ENCODE peak calls at places on chromosomes 1 and 21, in eight cellular contexts. B is PC-9, H is AG04449, Y is fibroblast of the aortic adventitia, I is Caco-2, F is mammary epithelial cell, V is GM12864, D is choroid plexus epithelial cell. U is an unnamed sample.

GRCh38 chr1:160096491-160097116 is 1.8 kb downstream of the IGSF8 start:
- DNase-seq in V (no peak), D (peak; percentile 36), Y (peak; percentile 49), B (peak; percentile 75), H (no peak), I (peak; percentile 51), F (peak; percentile 78), U (no peak)

GRCh38 chr1:236039736-236040670 is 24.9 kb downstream of the NID1 start:
- DNase-seq in Y (peak; percentile 46), D (peak; percentile 99), V (no peak), H (no peak), I (no peak), F (no peak), B (no peak), U (no peak)

GRCh38 chr1:197448390-197448789 is 180.3 kb downstream of the CRB1 start:
- DNase-seq in V (no peak), B (no peak), F (no peak), I (no peak), H (no peak), Y (no peak), D (no peak), U (no peak)

GRCh38 chr1:112722601-112723510 is 7.7 kb upstream of the PPM1J start:
- DNase-seq in B (no peak), I (peak; percentile 66), V (no peak), Y (no peak), D (peak; percentile 56), H (no peak), F (no peak), U (no peak)

GRCh38 chr1:55609630-55610029 is 394.5 kb upstream of the USP24 start:
- DNase-seq in I (no peak), D (no peak), B (no peak), H (no peak), Y (no peak), V (no peak), F (no peak), U (no peak)

GRCh38 chr1:77658271-77658670 is 24.2 kb downstream of the ZZZ3 start:
- DNase-seq in V (no peak), Y (no peak), D (no peak), F (no peak), I (no peak), H (no peak), B (no peak), U (no peak)

GRCh38 chr1:83741348-83741747 is 257.6 kb downstream of the TTLL7 start:
- DNase-seq in F (no peak), H (no peak), D (no peak), I (peak; percentile 42), B (no peak), V (no peak), Y (no peak), U (no peak)

GRCh38 chr21:45424854-45425795 is 20.2 kb downstream of the COL18A1 start:
- DNase-seq in F (no peak), D (no peak), Y (no peak), B (no peak), H (no peak), V (no peak), I (no peak), U (no peak)

GRCh38 chr1:235999259-235999925 is 65.5 kb downstream of the NID1 start:
- DNase-seq in B (peak; percentile 83), H (peak; percentile 97), D (peak; percentile 97), Y (peak; percentile 88), F (peak; percentile 97), I (no peak), V (peak; percentile 84), U (no peak)

GRCh38 chr1:62131093-62131725 is 63.4 kb upstream of the L1TD1 start:
- DNase-seq in F (peak; percentile 25), I (peak; percentile 51), D (peak; percentile 91), V (peak; percentile 33), B (no peak), H (no peak), Y (peak; percentile 75), U (peak; percentile 23)

GRCh38 chr1:46996659-46997281 is 26.7 kb upstream of the CYP4X1 start:
- DNase-seq in H (no peak), D (no peak), F (peak; percentile 32), V (no peak), I (no peak), Y (no peak), B (no peak), U (no peak)

GRCh38 chr1:78839704-78840277 is 166.7 kb downstream of the ADGRL4 start:
- DNase-seq in B (no peak), I (no peak), F (peak; percentile 20), V (peak; percentile 10), D (peak; percentile 74), H (no peak), Y (peak; percentile 69), U (no peak)

GRCh38 chr1:175628548-175629317 is 114.7 kb downstream of the TNR start:
- DNase-seq in B (no peak), D (no peak), F (no peak), V (no peak), H (no peak), Y (no peak), I (no peak), U (no peak)

GRCh38 chr1:94622757-94623156 is 81.2 kb upstream of the F3 start:
- DNase-seq in D (peak; percentile 77), H (no peak), I (peak; percentile 51), F (peak; percentile 91), Y (no peak), V (no peak), B (peak; percentile 99), U (no peak)

GRCh38 chr1:161180643-161181042 is 3.3 kb upstream of the B4GALT3 start:
- DNase-seq in I (no peak), F (no peak), V (no peak), B (no peak), H (no peak), Y (peak; percentile 27), D (peak; percentile 54), U (no peak)
- TF ChIP-seq CTCF in I (peak; percentile 25), F (peak; percentile 38), V (peak; percentile 36), B (no peak), H (peak; percentile 11), Y (peak; percentile 36), D (peak; percentile 56), U (peak; percentile 38)

GRCh38 chr1:109618614-109619404 is 607 bp downstream of the GNAT2 start:
- DNase-seq in H (no peak), I (peak; percentile 46), Y (no peak), B (no peak), V (no peak), D (no peak), F (no peak), U (no peak)

GRCh38 chr1:109619405-109619654 is at the start of gene GNAT2:
- DNase-seq in Y (no peak), I (no peak), V (no peak), H (no peak), D (no peak), B (no peak), F (no peak), U (no peak)

GRCh38 chr1:109619655-109620395 is at the start of gene AMPD2:
- DNase-seq in H (no peak), I (peak; percentile 79), F (peak; percentile 77), Y (peak; percentile 86), B (peak; percentile 75), V (peak; percentile 45), D (peak; percentile 88), U (peak; percentile 67)

GRCh38 chr1:109615879-109616278 is 3.5 kb downstream of the GNAT2 start:
- DNase-seq in H (no peak), B (no peak), I (no peak), Y (no peak), D (peak; percentile 46), F (no peak), V (no peak), U (no peak)

DNA sequence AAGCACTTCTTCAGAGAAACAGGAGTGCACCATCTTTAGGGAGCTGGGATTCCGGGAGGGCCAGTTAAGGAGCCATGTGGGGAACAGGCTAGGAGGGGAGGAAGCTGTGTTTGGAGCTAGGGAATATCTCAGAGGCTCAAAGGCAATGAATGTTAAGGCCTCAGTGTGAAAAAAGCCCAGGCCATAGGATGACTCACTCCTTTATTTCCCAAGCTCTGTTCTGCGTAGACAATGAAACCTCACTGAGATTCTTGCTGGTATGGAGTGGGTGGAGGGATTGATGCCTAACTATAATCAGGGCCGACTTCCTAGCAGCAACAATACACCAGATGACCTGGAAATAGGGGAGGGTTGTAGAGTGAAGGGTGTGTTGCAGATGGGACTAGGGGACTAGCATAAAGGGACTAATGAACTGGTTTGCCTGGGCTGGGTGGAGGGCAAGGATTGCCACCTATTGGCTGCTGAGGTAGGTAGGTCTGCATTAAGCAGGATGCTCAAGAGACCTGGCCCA is 2.1 kb downstream of the GNAT2 start:
- DNase-seq in D (peak; percentile 94), F (peak; percentile 90), Y (peak; percentile 94), H (peak; percentile 73), I (peak; percentile 37), V (no peak), B (peak; percentile 80), U (peak; percentile 78)
- TF ChIP-seq CTCF in D (peak; percentile 4), F (peak; percentile 9), Y (no peak), H (no peak), I (no peak), V (no peak), B (peak; percentile 18), U (no peak)

GRCh38 chr1:117342397-117342796 is 24.9 kb upstream of the MAN1A2 start:
- DNase-seq in Y (no peak), H (no peak), I (no peak), V (no peak), B (no peak), D (no peak), F (no peak), U (no peak)

GRCh38 chr1:117336087-117336817 is 31.0 kb upstream of the MAN1A2 start:
- DNase-seq in F (no peak), V (no peak), B (no peak), Y (no peak), D (no peak), I (no peak), H (no peak), U (no peak)

GRCh38 chr1:117341123-117341522 is 26.1 kb upstream of the MAN1A2 start:
- DNase-seq in V (no peak), D (no peak), F (no peak), Y (no peak), I (no peak), H (no peak), B (no peak), U (no peak)

GRCh38 chr1:117335376-117336086 is 31.7 kb upstream of the MAN1A2 start:
- DNase-seq in Y (no peak), V (no peak), H (no peak), B (no peak), D (no peak), I (no peak), F (no peak), U (no peak)

DNA sequence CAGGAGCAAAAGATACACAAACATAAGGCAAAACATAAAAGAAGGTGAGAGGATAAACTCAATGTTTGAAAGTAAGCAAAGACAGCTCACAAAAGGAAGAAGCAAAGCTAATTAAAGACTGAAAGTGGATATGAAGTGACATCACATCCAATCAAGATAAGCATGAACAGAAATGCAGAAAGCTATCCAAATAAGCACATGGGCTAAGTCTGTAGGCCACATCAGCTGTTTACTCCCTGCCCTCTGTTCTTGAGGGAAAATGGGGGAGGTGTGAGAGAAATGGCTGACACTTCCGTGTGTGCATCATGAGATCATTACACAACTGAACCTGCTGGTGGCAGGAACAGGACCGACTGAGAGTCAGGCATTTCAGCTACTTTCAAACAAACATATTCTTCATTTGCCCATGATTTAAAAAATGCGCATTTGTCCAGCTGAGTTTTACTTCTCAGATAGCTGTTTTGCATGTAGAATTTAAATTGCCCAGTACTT is 27.3 kb upstream of the MAN1A2 start:
- DNase-seq in I (peak; percentile 38), F (peak; percentile 18), H (no peak), Y (peak; percentile 26), D (peak; percentile 81), B (peak; percentile 75), V (no peak), U (peak; percentile 21)
- TF ChIP-seq CTCF in I (no peak), F (peak; percentile 13), H (no peak), Y (no peak), D (peak; percentile 13), B (no peak), V (no peak), U (no peak)

GRCh38 chr21:44301961-44302406 is 2.1 kb downstream of the PFKL start:
- DNase-seq in Y (no peak), F (no peak), D (no peak), H (no peak), B (no peak), V (no peak), I (no peak), U (no peak)
- TF ChIP-seq CTCF in Y (no peak), F (no peak), D (no peak), H (no peak), B (no peak), V (peak; percentile 35), I (no peak), U (no peak)